ENCODE peak calls at places on chromosome 17, in seven cellular contexts. U, C, K, S, X, N and F are unnamed samples.

GRCh38 chr17:59521465-59522126 is 43.8 kb upstream of the DHX40 start:
- DNase-seq in U (peak; percentile 62), C (peak; percentile 54), K (peak; percentile 88), S (peak; percentile 58), X (peak; percentile 50), N (peak; percentile 37), F (peak; percentile 70)

GRCh38 chr17:73639322-73639721 is 4.9 kb downstream of the SDK2 start:
- DNase-seq in U (no peak), C (no peak), K (no peak), S (peak; percentile 14), X (no peak), N (no peak), F (no peak)

GRCh38 chr17:17519886-17520285 is 23.7 kb upstream of the RASD1 start:
- DNase-seq in U (no peak), C (no peak), K (no peak), S (no peak), X (no peak), N (no peak), F (no peak)

GRCh38 chr17:31148205-31148604 is 53.4 kb downstream of the NF1 start:
- DNase-seq in U (no peak), C (no peak), K (no peak), S (no peak), X (no peak), N (no peak), F (peak; percentile 31)

GRCh38 chr17:72419866-72420774 is 299.3 kb downstream of the SOX9 start:
- DNase-seq in U (no peak), C (no peak), K (no peak), S (no peak), X (no peak), N (no peak), F (no peak)

GRCh38 chr17:71975998-71976649 is 144.7 kb upstream of the SOX9 start:
- DNase-seq in U (peak; percentile 85), C (peak; percentile 46), K (peak; percentile 86), S (peak; percentile 53), X (peak; percentile 96), N (peak; percentile 87), F (peak; percentile 98)

GRCh38 chr17:78665952-78666920 is 89.0 kb upstream of the DNAH17 start:
- DNase-seq in U (no peak), C (peak; percentile 47), K (no peak), S (no peak), X (peak; percentile 34), N (peak; percentile 57), F (peak; percentile 42)

GRCh38 chr17:55320594-55321506 is 56.1 kb downstream of the HLF start:
- DNase-seq in U (no peak), C (no peak), K (no peak), S (peak; percentile 80), X (peak; percentile 85), N (no peak), F (no peak)

GRCh38 chr17:35496470-35497290 is 40.8 kb downstream of the SLFN12L start:
- DNase-seq in U (no peak), C (no peak), K (no peak), S (no peak), X (no peak), N (no peak), F (no peak)

GRCh38 chr17:42591411-42591810 is 13.9 kb upstream of the PSMC3IP start:
- DNase-seq in U (no peak), C (no peak), K (no peak), S (no peak), X (no peak), N (no peak), F (no peak)

GRCh38 chr17:34305606-34306005 is 13.6 kb upstream of the CCL8 start:
- DNase-seq in U (no peak), C (no peak), K (no peak), S (no peak), X (no peak), N (no peak), F (no peak)

GRCh38 chr17:10172778-10173177 is 25.6 kb downstream of the GAS7 start:
- DNase-seq in U (no peak), C (no peak), K (no peak), S (no peak), X (no peak), N (no peak), F (no peak)

GRCh38 chr17:39765766-39766165 is 28.0 kb downstream of the GRB7 start:
- DNase-seq in U (no peak), C (no peak), K (no peak), S (no peak), X (no peak), N (no peak), F (no peak)

GRCh38 chr17:81324177-81324905 is 29.2 kb upstream of the SLC38A10 start:
- DNase-seq in U (no peak), C (no peak), K (no peak), S (no peak), X (no peak), N (no peak), F (no peak)

GRCh38 chr17:59357219-59357699 is 25.8 kb downstream of the YPEL2 start:
- DNase-seq in U (no peak), C (no peak), K (no peak), S (no peak), X (no peak), N (no peak), F (no peak)

GRCh38 chr17:63190821-63191220 is 224.8 kb downstream of the TANC2 start:
- DNase-seq in U (no peak), C (no peak), K (no peak), S (no peak), X (no peak), N (no peak), F (no peak)

GRCh38 chr17:51351890-51352289 is 91.5 kb downstream of the UTP18 start:
- DNase-seq in U (no peak), C (no peak), K (no peak), S (no peak), X (no peak), N (no peak), F (no peak)

GRCh38 chr17:7394452-7395191 is at the start of gene PLSCR3:
- DNase-seq in U (peak; percentile 93), C (peak; percentile 92), K (peak; percentile 91), S (peak; percentile 88), X (peak; percentile 77), N (peak; percentile 94), F (peak; percentile 89)
- TF ChIP-seq CTCF in U (no peak), C (peak; percentile 34), K (peak; percentile 28), S (peak; percentile 17), X (peak; percentile 53), N (peak; percentile 19), F (peak; percentile 40)

GRCh38 chr17:19002805-19003542 is 1.6 kb downstream of the FAM83G start:
- DNase-seq in U (peak; percentile 36), C (no peak), K (no peak), S (no peak), X (peak; percentile 60), N (no peak), F (no peak)

GRCh38 chr17:19004601-19005441 is at the start of gene FAM83G:
- DNase-seq in U (peak; percentile 94), C (peak; percentile 89), K (peak; percentile 90), S (peak; percentile 89), X (peak; percentile 74), N (peak; percentile 54), F (peak; percentile 65)

GRCh38 chr17:19003966-19004600 is 481 bp downstream of the FAM83G start:
- DNase-seq in U (peak; percentile 83), C (peak; percentile 79), K (peak; percentile 75), S (peak; percentile 59), X (peak; percentile 43), N (no peak), F (peak; percentile 18)

GRCh38 chr17:19002191-19002590 is 2.4 kb downstream of the FAM83G start:
- DNase-seq in U (peak; percentile 32), C (no peak), K (no peak), S (no peak), X (no peak), N (no peak), F (no peak)

GRCh38 chr17:19003543-19003965 is 1.0 kb downstream of the FAM83G start:
- DNase-seq in U (no peak), C (no peak), K (no peak), S (no peak), X (no peak), N (no peak), F (no peak)
- H3K4me3 ChIP-seq in U (peak overlapping the region; percentile 57), C (peak overlapping the region; percentile 63), K (peak overlapping the region; percentile 69), S (peak overlapping the region; percentile 73), X (peak overlapping the region; percentile 81), N (peak overlapping the region; percentile 70), F (no peak overlapping the region)

GRCh38 chr17:82835122-82835521 is 4.7 kb downstream of the ZNF750 start:
- DNase-seq in U (no peak), C (peak; percentile 12), K (no peak), S (no peak), X (no peak), N (no peak), F (no peak)
- TF ChIP-seq CTCF in U (no peak), C (no peak), K (no peak), S (no peak), X (no peak), N (no peak), F (no peak)

DNA sequence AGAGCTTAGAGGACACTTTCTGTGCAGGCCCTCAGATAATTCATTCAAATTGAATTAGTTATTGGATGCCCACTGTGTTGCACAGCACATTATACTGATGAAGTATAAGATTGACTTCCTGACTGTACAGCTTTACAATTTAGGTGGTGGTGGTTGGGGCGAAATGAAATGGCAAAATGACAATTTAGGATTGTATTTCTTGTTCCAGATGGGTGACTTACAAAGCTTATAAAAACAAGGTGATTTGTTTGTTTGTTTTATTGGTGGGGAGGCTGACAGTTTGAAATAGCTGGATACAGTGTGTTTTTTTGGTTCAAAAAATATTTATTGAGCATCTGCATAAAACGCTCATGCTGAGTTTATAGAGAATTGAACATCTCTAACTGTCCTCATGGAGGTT is 1.6 kb downstream of the MAP2K4 start:
- DNase-seq in U (no peak), C (no peak), K (no peak), S (no peak), X (no peak), N (no peak), F (no peak)
- H3K4me3 ChIP-seq in U (no peak overlapping the region), C (no peak overlapping the region), K (peak overlapping the region; percentile 93), S (peak overlapping the region; percentile 87), X (no peak overlapping the region), N (peak overlapping the region; percentile 88), F (peak overlapping the region; percentile 89)

DNA sequence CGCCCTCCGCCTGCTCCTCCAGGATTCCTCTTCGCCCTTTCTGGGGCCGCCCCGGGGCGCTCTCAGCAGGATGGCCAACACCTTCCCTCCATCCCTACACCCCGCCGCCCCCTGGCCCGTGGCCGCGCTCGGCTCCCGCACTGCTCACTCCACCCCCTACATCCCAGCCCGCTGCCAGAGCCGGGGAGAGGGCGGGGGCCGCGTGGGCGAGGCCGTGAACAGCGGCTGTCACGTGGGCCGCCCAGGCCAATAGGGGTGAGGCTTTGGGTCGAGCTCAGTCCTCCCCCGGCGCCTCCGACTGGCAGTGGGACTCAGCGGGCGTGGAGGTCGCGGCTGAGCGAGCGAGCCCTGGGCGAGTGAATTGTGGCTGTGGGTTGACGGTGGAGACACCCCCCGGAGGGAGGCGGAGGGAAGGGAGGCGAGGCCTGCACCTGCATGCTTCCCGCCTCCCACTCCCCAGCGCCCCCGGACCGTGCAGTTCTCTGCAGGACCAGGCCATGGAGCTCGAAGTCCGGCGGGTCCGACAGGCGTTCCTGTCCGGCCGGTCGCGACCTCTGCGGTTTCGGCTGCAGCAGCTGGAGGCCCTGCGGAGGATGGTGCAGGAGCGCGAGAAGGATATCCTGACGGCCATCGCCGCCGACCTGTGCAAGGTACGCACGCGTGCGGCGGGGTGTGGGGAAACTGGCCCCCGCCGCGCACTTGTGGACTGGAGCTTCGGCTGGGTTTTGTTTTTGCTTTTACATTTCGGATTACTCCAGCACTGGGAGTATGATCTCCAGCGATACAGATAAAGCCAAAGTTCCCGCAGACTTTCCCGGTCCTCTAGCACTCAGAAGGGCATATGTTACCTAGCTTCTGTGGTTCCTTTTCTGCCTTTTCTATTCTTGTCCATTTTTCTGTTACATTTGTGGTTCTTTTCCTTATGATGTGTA is at the start of gene ALDH3A2:
- DNase-seq in U (peak; percentile 97), C (peak; percentile 99), K (peak; percentile 99), S (peak; percentile 97), X (peak; percentile 86), N (peak; percentile 99), F (peak; percentile 97)
- TF ChIP-seq CTCF in U (no peak), C (no peak), K (peak; percentile 26), S (no peak), X (no peak), N (peak; percentile 23), F (peak; percentile 26)